ENCODE peak calls at places on chromosomes 1 and 21, in six cellular contexts. M is GM23338, Q is A549, L is SK-N-SH, W is HCT116, K is Panc1. D is an unnamed sample.

GRCh38 chr21:45080639-45081414 is 6.4 kb downstream of the ADARB1 start:
- DNase-seq in M (no peak), W (no peak), L (no peak), K (no peak), Q (no peak), D (no peak)

GRCh38 chr1:245856944-245857531 is 650.0 kb downstream of the SMYD3 start:
- DNase-seq in L (no peak), Q (no peak), K (no peak), W (no peak), M (no peak), D (no peak)

GRCh38 chr21:32477424-32477745 is 64.9 kb downstream of the EVA1C start:
- DNase-seq in W (no peak), Q (no peak), L (no peak), M (no peak), K (no peak), D (no peak)

GRCh38 chr1:43358121-43358745 is 548 bp upstream of the CDC20 start:
- DNase-seq in Q (peak), W (peak), L (peak), K (no peak), M (peak), D (no peak)

GRCh38 chr1:22414244-22414751 is 37.4 kb upstream of the ZBTB40 start:
- DNase-seq in L (no peak), W (no peak), K (no peak), M (no peak), Q (peak), D (no peak)

GRCh38 chr21:38979271-38980196 is 173.8 kb downstream of the ETS2 start:
- DNase-seq in Q (no peak), K (no peak), L (no peak), M (peak), W (no peak), D (no peak)

GRCh38 chr1:234498448-234499118 is 19.6 kb upstream of the TARBP1 start:
- DNase-seq in K (no peak), W (no peak), L (no peak), Q (no peak), M (no peak), D (no peak)

GRCh38 chr1:44405804-44406743 is 1.0 kb downstream of the RNF220 start:
- DNase-seq in W (no peak), Q (peak), M (peak), L (peak), K (no peak), D (no peak)

GRCh38 chr1:81549588-81550127 is 251.1 kb upstream of the ADGRL2 start:
- DNase-seq in M (peak), L (peak), W (no peak), Q (peak), K (peak), D (no peak)

GRCh38 chr1:4380564-4381168 is 273.7 kb upstream of the AJAP1 start:
- DNase-seq in Q (peak), L (no peak), K (no peak), M (no peak), W (no peak), D (no peak)

GRCh38 chr1:39110325-39110851 is 84.2 kb downstream of the NDUFS5 start:
- DNase-seq in K (no peak), M (no peak), Q (no peak), L (no peak), W (no peak), D (no peak)

GRCh38 chr1:183734600-183735036 is 70.3 kb upstream of the RGL1 start:
- DNase-seq in K (no peak), Q (no peak), M (peak), W (no peak), L (no peak), D (no peak)

GRCh38 chr1:2594001-2594640 is 7.5 kb downstream of the PRXL2B start:
- DNase-seq in M (no peak), Q (no peak), W (no peak), L (peak), K (no peak), D (no peak)

GRCh38 chr1:110542730-110543129 is 23.8 kb upstream of the KCNA10 start:
- DNase-seq in Q (no peak), M (peak), L (no peak), W (no peak), K (no peak), D (peak)

GRCh38 chr21:15249285-15249993 is 184.6 kb upstream of the NRIP1 start:
- DNase-seq in M (no peak), Q (no peak), L (no peak), K (no peak), W (no peak), D (no peak)

GRCh38 chr1:207988326-207989005 is 77.5 kb upstream of the CD34 start:
- DNase-seq in L (no peak), K (no peak), M (no peak), W (no peak), Q (no peak), D (peak)

DNA sequence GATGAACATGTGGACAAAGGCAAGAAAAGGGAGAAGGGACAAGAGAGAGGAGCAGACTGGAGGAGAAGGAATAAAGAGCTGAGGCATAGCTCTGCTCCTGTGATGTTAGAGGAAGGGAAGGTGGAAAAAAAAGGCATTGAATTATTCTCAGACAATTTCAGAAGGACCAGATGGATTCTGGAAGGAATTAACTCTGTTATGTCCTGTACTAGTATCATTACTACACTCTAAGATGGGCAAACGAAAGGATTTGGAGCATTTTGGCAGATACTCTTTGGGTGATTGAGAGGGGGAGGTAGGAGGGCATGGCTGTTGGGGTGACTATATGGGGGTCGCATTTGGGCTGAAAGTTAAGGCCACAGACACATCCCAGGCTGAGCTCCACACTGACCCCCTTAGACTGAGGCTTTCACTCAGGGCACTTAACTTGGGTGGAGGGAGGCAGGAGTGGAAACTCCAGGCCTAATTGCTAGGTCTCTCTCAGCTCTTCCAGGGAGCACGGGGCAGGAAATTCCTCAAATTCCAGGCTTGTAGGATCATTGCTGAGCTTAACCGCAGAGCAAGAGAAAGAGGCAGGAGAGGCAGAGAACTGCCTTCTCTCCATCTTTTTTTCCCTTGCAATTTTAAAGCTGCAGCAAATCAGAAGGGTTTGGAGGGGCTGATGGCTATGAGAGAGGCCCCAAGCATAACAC is 25.9 kb downstream of the KIRREL1 start:
- DNase-seq in L (no peak), M (peak), K (peak), W (peak), Q (peak), D (no peak)
- TF ChIP-seq REST in L (peak), M (no peak), K (no peak), W (no peak), Q (no peak), D (no peak)

GRCh38 chr21:25967566-25968438 is 202.8 kb downstream of the APP start:
- DNase-seq in L (no peak), W (no peak), K (no peak), Q (no peak), M (no peak), D (peak)
- TF ChIP-seq REST in L (no peak), W (no peak), K (no peak), Q (no peak), M (no peak), D (no peak)

DNA sequence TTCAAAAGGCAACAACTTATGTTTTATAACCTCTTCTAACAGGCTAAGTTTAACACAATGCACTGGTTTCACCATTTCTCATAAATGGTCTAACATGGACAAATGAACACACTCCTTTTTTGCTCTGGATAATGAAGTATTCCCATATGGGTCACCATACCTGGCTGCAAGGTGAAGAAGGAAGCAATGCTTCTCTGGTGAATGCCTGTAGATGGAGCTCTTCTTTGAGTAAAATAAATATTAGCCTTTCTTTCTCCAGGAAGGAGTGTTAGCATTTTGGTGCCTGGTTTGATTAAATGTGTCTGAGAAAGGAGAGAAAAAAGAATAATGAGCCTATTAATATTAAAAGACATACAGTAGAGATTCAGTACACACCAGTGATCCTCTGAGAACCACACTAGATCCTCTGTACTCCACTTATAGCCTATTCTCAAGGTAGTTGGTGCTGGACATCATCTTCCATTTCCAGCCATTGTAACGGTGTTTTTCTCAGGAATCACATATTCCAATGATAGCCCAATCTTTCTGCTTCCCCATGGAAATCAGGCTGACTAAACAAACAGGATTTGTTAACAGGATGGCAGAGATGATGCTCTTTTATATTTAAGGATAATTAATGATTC is 17.6 kb downstream of the MTFR1L start:
- DNase-seq in M (peak), L (no peak), W (no peak), Q (no peak), K (no peak), D (no peak)
- TF ChIP-seq REST in M (no peak), L (no peak), W (no peak), Q (no peak), K (no peak), D (no peak)

DNA sequence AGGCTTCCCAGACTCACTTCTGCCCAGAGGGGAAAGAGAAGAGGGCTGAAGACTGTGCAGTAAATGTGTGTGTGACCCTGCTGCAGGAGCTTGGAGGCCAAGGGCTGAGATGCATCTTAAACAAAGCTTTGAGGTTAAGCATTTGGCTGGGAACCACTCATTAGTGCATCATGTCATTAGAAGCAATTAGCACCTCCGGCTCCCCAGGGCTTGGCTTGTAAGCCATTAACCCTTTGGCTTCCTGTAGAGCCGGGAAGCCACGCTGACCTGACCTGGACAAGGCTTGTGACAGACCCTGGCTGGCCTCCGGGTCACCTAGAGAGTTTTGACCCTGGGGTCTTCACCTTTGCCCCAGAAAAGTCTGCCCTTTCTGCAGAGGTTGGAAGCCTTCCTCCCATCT is 77.0 kb downstream of the CSMD2 start:
- DNase-seq in M (no peak), K (no peak), Q (no peak), L (no peak), W (no peak), D (no peak)
- TF ChIP-seq REST in M (no peak), K (no peak), Q (no peak), L (no peak), W (no peak), D (no peak)

GRCh38 chr21:25964926-25965325 is 205.6 kb downstream of the APP start:
- DNase-seq in K (no peak), Q (no peak), M (no peak), L (no peak), W (no peak), D (no peak)

GRCh38 chr21:25963186-25963585 is 207.4 kb downstream of the APP start:
- DNase-seq in W (peak), Q (peak), K (peak), L (no peak), M (no peak), D (no peak)

GRCh38 chr21:25970254-25970930 is 200.2 kb downstream of the APP start:
- DNase-seq in L (no peak), Q (no peak), W (no peak), K (no peak), M (no peak), D (no peak)

GRCh38 chr21:25964009-25964408 is 206.6 kb downstream of the APP start:
- DNase-seq in K (no peak), Q (no peak), M (no peak), L (no peak), W (no peak), D (peak)

DNA sequence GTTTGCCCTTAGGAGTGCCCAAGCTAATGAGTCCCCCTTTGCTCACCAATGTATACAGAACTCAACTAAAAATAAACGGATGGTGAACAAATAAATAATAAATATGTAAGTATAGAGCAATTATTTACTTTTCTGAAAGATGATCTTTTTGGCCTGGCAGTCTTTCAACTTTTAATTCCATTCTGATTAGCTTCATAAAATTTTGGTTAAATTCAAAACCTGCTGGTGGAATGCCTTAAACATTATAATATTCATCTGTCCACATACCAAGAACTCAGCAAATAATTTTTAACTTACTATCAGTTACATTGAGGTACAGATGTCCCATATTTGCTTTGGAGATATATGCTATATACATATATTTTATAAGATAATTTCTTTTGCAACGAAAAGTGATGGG is 204.3 kb downstream of the APP start:
- DNase-seq in K (no peak), W (no peak), L (no peak), M (no peak), Q (no peak), D (no peak)
- TF ChIP-seq REST in K (no peak), W (no peak), L (no peak), M (no peak), Q (no peak), D (no peak)

DNA sequence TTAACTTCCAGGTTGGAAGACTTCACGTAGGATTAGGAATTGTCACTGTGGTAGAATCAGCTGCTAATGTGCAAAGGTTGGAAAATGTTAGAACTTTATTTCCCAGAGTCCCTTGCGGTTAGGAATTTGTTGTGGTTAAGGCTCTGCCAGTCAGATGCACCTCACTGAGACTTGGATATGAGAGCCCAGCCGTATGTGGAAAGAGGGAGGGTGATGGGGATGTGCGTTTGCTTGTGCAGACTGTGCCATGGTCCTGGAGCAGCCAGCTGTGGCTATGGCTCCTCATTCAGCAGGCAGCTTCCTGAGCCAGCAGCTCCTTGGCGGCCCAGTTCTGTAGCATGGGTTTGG is 12.5 kb downstream of the S100A10 start:
- DNase-seq in W (no peak), M (no peak), K (no peak), L (no peak), Q (no peak), D (no peak)
- TF ChIP-seq REST in W (no peak), M (no peak), K (no peak), L (no peak), Q (no peak), D (no peak)

DNA sequence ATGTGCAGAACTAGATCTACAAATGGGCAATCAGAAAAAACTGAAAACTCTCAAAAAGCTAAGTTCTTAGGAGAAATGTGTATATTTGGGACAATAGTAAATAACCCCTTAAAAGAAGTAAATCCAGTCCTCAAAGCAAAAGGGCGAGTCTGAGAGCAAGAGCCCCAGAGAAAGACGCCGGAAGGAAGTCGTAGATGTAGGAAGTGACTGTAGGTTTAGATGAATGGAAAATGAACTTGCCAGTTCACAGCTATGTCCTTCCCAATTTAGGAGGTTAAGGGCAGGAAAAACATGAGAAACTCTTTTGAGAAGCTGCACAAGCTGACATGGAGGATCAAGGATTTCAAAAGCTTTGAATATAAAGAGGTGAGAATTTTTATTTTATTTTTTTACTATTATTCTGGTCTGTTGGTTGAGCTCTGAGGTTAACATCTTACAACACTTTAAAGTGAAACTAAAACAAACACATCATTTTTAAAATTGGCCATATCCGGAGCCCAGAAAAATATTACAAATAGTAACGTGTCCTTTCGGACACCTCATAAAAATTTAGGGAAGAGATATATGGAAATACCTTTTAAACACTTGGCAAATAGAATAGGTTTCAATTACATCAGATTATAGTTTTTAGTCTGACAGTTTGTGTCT is 1178.6 kb downstream of the MRPL39 start:
- DNase-seq in K (no peak), W (no peak), M (no peak), L (no peak), Q (no peak), D (peak)
- TF ChIP-seq REST in K (no peak), W (no peak), M (no peak), L (no peak), Q (no peak), D (no peak)

GRCh38 chr1:228064296-228064695 is 18.2 kb upstream of the ARF1 start:
- DNase-seq in K (no peak), M (no peak), L (no peak), W (no peak), Q (no peak), D (no peak)
- TF ChIP-seq REST in K (no peak), M (no peak), L (no peak), W (no peak), Q (no peak), D (no peak)

GRCh38 chr21:26169061-26169610 is 1.4 kb downstream of the APP start:
- DNase-seq in K (no peak), Q (peak), M (peak), L (peak), W (peak), D (peak)
- TF ChIP-seq REST in K (no peak), Q (no peak), M (no peak), L (no peak), W (no peak), D (no peak)

D was measured in HL-60.